ENCODE peak calls at places on chromosomes 11 and 22, in nine cellular contexts. T is AML-193; W is KG1; N is GM23338; E is RWPE1; D is HCEC 1CT; L is AG08395; G is stimulated activated CD4-positive, alpha-beta T cell treated with anti-CD3 and anti-CD28 coated beads, Interleukin-15, amount 100 ng/mL, for 24 hours; H is EH. Q is an unnamed sample.
A peak's percentile ranks its signal among the peaks of the same experiment; 100 is the strongest.

GRCh38 chr11:28730889-28731288 is 622.7 kb downstream of the METTL15 start:
- DNase-seq in T (no peak), W (no peak), N (no peak), E (no peak), D (no peak), L (no peak), G (no peak), H (no peak), Q (no peak)

GRCh38 chr11:57205046-57205671 is 23.4 kb downstream of the LRRC55 start:
- DNase-seq in T (no peak), W (no peak), N (peak; percentile 22), E (no peak), D (peak; percentile 67), L (peak; percentile 94), G (no peak), H (peak; percentile 93), Q (peak; percentile 37)

GRCh38 chr11:82936261-82936660 is 34.7 kb downstream of the DDIAS start:
- DNase-seq in T (no peak), W (no peak), N (no peak), E (no peak), D (no peak), L (no peak), G (no peak), H (no peak), Q (peak; percentile 21)

GRCh38 chr11:48193876-48194275 is 22.7 kb upstream of the OR4B1 start:
- DNase-seq in T (no peak), W (no peak), N (no peak), E (no peak), D (peak; percentile 74), L (peak; percentile 54), G (no peak), H (peak; percentile 84), Q (peak; percentile 51)

GRCh38 chr11:89119426-89119825 is 53.6 kb upstream of the GRM5 start:
- DNase-seq in T (no peak), W (no peak), N (peak; percentile 6), E (no peak), D (no peak), L (no peak), G (no peak), H (no peak), Q (no peak)

GRCh38 chr11:20337526-20338154 is 25.9 kb upstream of the HTATIP2 start:
- DNase-seq in T (no peak), W (no peak), N (peak; percentile 68), E (peak; percentile 22), D (peak; percentile 26), L (peak; percentile 27), G (no peak), H (peak; percentile 33), Q (peak; percentile 19)

GRCh38 chr22:21044931-21045584 is 688 bp upstream of the LRRC74B start:
- DNase-seq in T (peak; percentile 17), W (no peak), N (peak; percentile 28), E (no peak), D (peak; percentile 9), L (peak; percentile 54), G (peak; percentile 27), H (peak; percentile 87), Q (peak; percentile 65)

GRCh38 chr11:2696461-2696860 is 3.3 kb downstream of the KCNQ1OT1 start:
- DNase-seq in T (no peak), W (no peak), N (no peak), E (no peak), D (no peak), L (no peak), G (no peak), H (no peak), Q (no peak)

GRCh38 chr22:46027219-46028068 is 50.5 kb upstream of the WNT7B start:
- DNase-seq in T (no peak), W (no peak), N (peak; percentile 59), E (no peak), D (no peak), L (peak; percentile 31), G (no peak), H (peak; percentile 32), Q (no peak)

GRCh38 chr11:35390737-35391682 is 28.3 kb downstream of the SLC1A2 start:
- DNase-seq in T (no peak), W (no peak), N (no peak), E (peak; percentile 58), D (peak; percentile 84), L (peak; percentile 13), G (peak; percentile 54), H (peak; percentile 75), Q (peak; percentile 82)

Q was measured in amniotic epithelial cell.